ENCODE peak calls at places on chromosomes 13 and 19, in nine cellular contexts. W is neural crest cell; O is activated CD8-positive, alpha-beta T cell treated with anti-CD3 and anti-CD28 coated beads for 36 hours; E is stimulated activated naive CD8-positive, alpha-beta T cell treated with anti-CD3 and anti-CD28 coated beads, Interleukin-15, Interleukin-2, amounts not matched to agents 100 U/mL and 50 U/mL, for 24 hours; H is stimulated activated CD4-positive, alpha-beta T cell treated with anti-CD3 and anti-CD28 coated beads, Interleukin-2, amount 100 ng/mL, for 48 hours; M is heart right ventricle; X is activated naive CD4-positive, alpha-beta T cell treated with Interleukin-2 at 50 U/mL for 16 hours; Q is NCI-H774; V is astrocyte of the spinal cord. T is an unnamed sample.

GRCh38 chr13:27359203-27359821 is 65.1 kb upstream of the GTF3A start:
- DNase-seq in W (peak; percentile 63), O (peak; percentile 80), E (peak; percentile 68), H (peak; percentile 61), M (peak; percentile 62), X (peak; percentile 70), Q (peak; percentile 19), V (peak; percentile 69), T (peak; percentile 62)

GRCh38 chr19:20503536-20503935 is 62.0 kb downstream of the ZNF737 start:
- DNase-seq in W (no peak), O (no peak), E (no peak), H (no peak), M (no peak), X (no peak), Q (no peak), V (peak; percentile 8), T (no peak)

GRCh38 chr19:39765091-39766076 is 13.3 kb upstream of the LEUTX start:
- DNase-seq in W (peak; percentile 76), O (peak; percentile 56), E (peak; percentile 54), H (peak; percentile 52), M (no peak), X (peak; percentile 40), Q (no peak), V (peak; percentile 29), T (peak; percentile 27)

GRCh38 chr19:35995655-35995993 is 636 bp downstream of the SDHAF1 start:
- DNase-seq in W (no peak), O (peak; percentile 72), E (peak; percentile 65), H (peak; percentile 30), M (peak; percentile 39), X (peak; percentile 36), Q (no peak), V (peak; percentile 11), T (peak; percentile 8)

GRCh38 chr19:58562126-58563033 is 4.0 kb upstream of the UBE2M start:
- DNase-seq in W (no peak), O (peak; percentile 53), E (peak; percentile 56), H (no peak), M (peak; percentile 50), X (peak; percentile 40), Q (no peak), V (peak; percentile 34), T (no peak)

GRCh38 chr13:99218545-99218944 is 17.9 kb downstream of the UBAC2 start:
- DNase-seq in W (no peak), O (no peak), E (no peak), H (no peak), M (peak; percentile 75), X (no peak), Q (no peak), V (peak; percentile 31), T (no peak)

GRCh38 chr19:7839476-7839875 is 9.5 kb downstream of the EVI5L start:
- DNase-seq in W (no peak), O (no peak), E (no peak), H (no peak), M (no peak), X (no peak), Q (no peak), V (no peak), T (no peak)

GRCh38 chr13:31242935-31243334 is 43.2 kb downstream of the B3GLCT start:
- DNase-seq in W (no peak), O (no peak), E (no peak), H (no peak), M (no peak), X (no peak), Q (no peak), V (no peak), T (no peak)

GRCh38 chr19:36032251-36033104 is at the start of gene CLIP3:
- DNase-seq in W (peak; percentile 72), O (peak; percentile 42), E (peak; percentile 58), H (no peak), M (peak; percentile 75), X (peak; percentile 35), Q (peak; percentile 16), V (peak; percentile 63), T (no peak)

GRCh38 chr13:20714563-20715339 is 11.3 kb downstream of the IL17D start:
- DNase-seq in W (no peak), O (no peak), E (no peak), H (no peak), M (peak; percentile 53), X (no peak), Q (no peak), V (peak; percentile 95), T (no peak)

GRCh38 chr19:45173816-45174215 is 4.2 kb downstream of the TRAPPC6A start:
- DNase-seq in W (no peak), O (no peak), E (no peak), H (no peak), M (no peak), X (no peak), Q (no peak), V (peak; percentile 95), T (no peak)

GRCh38 chr19:40523322-40524047 is 53.2 kb upstream of the SHKBP1 start:
- DNase-seq in W (peak; percentile 65), O (peak; percentile 67), E (peak; percentile 62), H (peak; percentile 56), M (peak; percentile 35), X (peak; percentile 41), Q (peak; percentile 62), V (peak; percentile 31), T (peak; percentile 20)